ENCODE peak calls at places on chromosomes 3 and 15, in six cellular contexts. Q is mammary epithelial cell, O is psoas muscle, H is sigmoid colon, P is lower lobe of right lung, G is aorta. C is an unnamed sample.

GRCh38 chr3:33658971-33659848 is 58.8 kb downstream of the CLASP2 start:
- DNase-seq in H (peak), G (peak), Q (peak), P (peak), O (peak), C (peak)

GRCh38 chr15:72740202-72740601 is 43.4 kb downstream of the ADPGK start:
- DNase-seq in P (no peak), H (no peak), Q (no peak), G (no peak), O (no peak), C (peak)

GRCh38 chr3:125146601-125147490 is 65.7 kb downstream of the SLC12A8 start:
- DNase-seq in O (no peak), Q (no peak), H (peak), P (no peak), G (no peak), C (no peak)

GRCh38 chr3:34276342-34276741 is 477.9 kb downstream of the PDCD6IP start:
- DNase-seq in O (no peak), Q (no peak), H (no peak), P (no peak), G (no peak), C (no peak)

GRCh38 chr3:82927309-82928253 is 1166.1 kb upstream of the GBE1 start:
- DNase-seq in H (no peak), G (no peak), Q (no peak), O (no peak), P (no peak), C (no peak)

GRCh38 chr3:188400494-188401243 is 246.7 kb downstream of the LPP start:
- DNase-seq in O (no peak), G (no peak), P (no peak), Q (no peak), H (no peak), C (no peak)

GRCh38 chr15:94164202-94164807 is 67.1 kb upstream of the MCTP2 start:
- DNase-seq in Q (peak), O (peak), H (no peak), G (no peak), P (no peak), C (peak)

GRCh38 chr3:17459470-17459993 is 282.9 kb downstream of the TBC1D5 start:
- DNase-seq in H (no peak), Q (no peak), O (no peak), P (no peak), G (no peak), C (no peak)

GRCh38 chr3:157335677-157336076 is 101.0 kb upstream of the PTX3 start:
- DNase-seq in G (no peak), H (no peak), P (no peak), O (no peak), Q (no peak), C (no peak)

GRCh38 chr3:21477896-21478295 is 273.1 kb downstream of the ZNF385D start:
- DNase-seq in H (no peak), Q (no peak), P (no peak), O (no peak), G (no peak), C (no peak)

GRCh38 chr3:178231645-178232044 is 304.6 kb upstream of the KCNMB2 start:
- DNase-seq in H (no peak), P (no peak), G (no peak), O (no peak), Q (no peak), C (no peak)

GRCh38 chr15:49282366-49282765 is 112.3 kb downstream of the GALK2 start:
- DNase-seq in H (no peak), G (no peak), Q (no peak), O (no peak), P (no peak), C (no peak)

GRCh38 chr15:79195802-79196201 is 86.7 kb upstream of the ANKRD34C start:
- DNase-seq in G (no peak), P (no peak), Q (no peak), O (no peak), H (no peak), C (no peak)

GRCh38 chr15:88908697-88909621 is 4.2 kb downstream of the MFGE8 start:
- DNase-seq in O (no peak), G (no peak), Q (no peak), P (no peak), H (peak), C (no peak)

GRCh38 chr3:157131861-157132260 is 28.1 kb downstream of the CCNL1 start:
- DNase-seq in Q (peak), G (no peak), H (no peak), O (no peak), P (no peak), C (no peak)

GRCh38 chr3:9008550-9009255 is 45.4 kb upstream of the RAD18 start:
- DNase-seq in Q (peak), P (no peak), H (no peak), O (no peak), G (no peak), C (no peak)

GRCh38 chr3:81451611-81452010 is 309.8 kb downstream of the GBE1 start:
- DNase-seq in Q (peak), O (no peak), P (no peak), G (no peak), H (no peak), C (no peak)

GRCh38 chr3:112392393-112393359 is 59.7 kb downstream of the CD200 start:
- DNase-seq in Q (no peak), H (no peak), P (no peak), O (no peak), G (no peak), C (no peak)

GRCh38 chr3:188507244-188507720 is 353.3 kb downstream of the LPP start:
- DNase-seq in Q (peak), G (no peak), H (no peak), O (no peak), P (peak), C (no peak)

GRCh38 chr15:75145027-75145841 is 56.4 kb upstream of the C15orf39 start:
- DNase-seq in G (no peak), Q (no peak), H (no peak), P (no peak), O (no peak), C (no peak)

GRCh38 chr3:151871639-151872468 is 1.6 kb upstream of the SUCNR1 start:
- DNase-seq in G (no peak), O (no peak), P (no peak), H (no peak), Q (no peak), C (no peak)

GRCh38 chr3:40079845-40080240 is 229.7 kb upstream of the EIF1B start:
- DNase-seq in G (no peak), Q (no peak), H (no peak), P (no peak), O (no peak), C (no peak)

GRCh38 chr3:34012102-34012461 is 213.7 kb downstream of the PDCD6IP start:
- DNase-seq in O (no peak), P (no peak), G (no peak), H (no peak), Q (peak), C (no peak)

GRCh38 chr3:98333989-98334606 is 19.6 kb upstream of the OR5K4 start:
- DNase-seq in O (no peak), H (no peak), P (no peak), G (no peak), Q (peak), C (no peak)

GRCh38 chr15:37112171-37112570 is 11.8 kb upstream of the MEIS2 start:
- DNase-seq in Q (no peak), H (peak), P (no peak), O (no peak), G (no peak), C (no peak)

GRCh38 chr3:31043184-31043819 is 148.8 kb upstream of the GADL1 start:
- DNase-seq in H (no peak), O (no peak), G (no peak), P (no peak), Q (peak), C (no peak)

GRCh38 chr3:154137036-154137435 is 15.8 kb downstream of the ARHGEF26 start:
- DNase-seq in Q (no peak), O (no peak), P (no peak), H (no peak), G (no peak), C (no peak)

GRCh38 chr3:43177092-43177491 is 71.2 kb upstream of the POMGNT2 start:
- DNase-seq in O (no peak), H (no peak), G (no peak), P (no peak), Q (no peak), C (no peak)

GRCh38 chr3:20023663-20024417 is 11.8 kb upstream of the PP2D1 start:
- DNase-seq in P (no peak), G (no peak), H (peak), Q (no peak), O (no peak), C (no peak)

GRCh38 chr15:22851513-22851912 is 13.0 kb downstream of the NIPA2 start:
- DNase-seq in G (no peak), Q (no peak), P (no peak), O (no peak), H (no peak), C (no peak)

GRCh38 chr3:111989061-111989678 is 9.6 kb upstream of the TAGLN3 start:
- DNase-seq in O (no peak), Q (peak), G (no peak), H (no peak), P (no peak), C (peak)

GRCh38 chr3:10164546-10165393 is at the start of gene IRAK2:
- DNase-seq in G (peak), O (peak), P (peak), Q (peak), H (peak), C (peak)

GRCh38 chr3:129025108-129025507 is 24.0 kb downstream of the EFCC1 start:
- DNase-seq in O (no peak), H (peak), P (no peak), Q (no peak), G (peak), C (no peak)

GRCh38 chr15:84942456-84942855 is 39.2 kb upstream of the PDE8A start:
- DNase-seq in P (no peak), H (peak), O (no peak), G (no peak), Q (no peak), C (no peak)

GRCh38 chr3:127214990-127215389 is 22.1 kb downstream of the PRR23E start:
- DNase-seq in O (no peak), P (no peak), Q (no peak), G (no peak), H (no peak), C (no peak)

GRCh38 chr15:59199775-59200465 is 6.7 kb upstream of the LDHAL6B start:
- DNase-seq in H (no peak), G (no peak), Q (peak), O (no peak), P (no peak), C (no peak)

GRCh38 chr3:177459397-177459796 is 262.1 kb upstream of the TBL1XR1 start:
- DNase-seq in H (no peak), Q (no peak), G (no peak), P (no peak), O (no peak), C (no peak)

GRCh38 chr15:89888214-89888804 is 5.5 kb downstream of the AP3S2 start:
- DNase-seq in O (no peak), P (no peak), Q (peak), G (no peak), H (no peak), C (no peak)

GRCh38 chr3:181457756-181458155 is 254.0 kb upstream of the SOX2 start:
- DNase-seq in H (no peak), P (no peak), O (no peak), G (no peak), Q (no peak), C (no peak)

DNA sequence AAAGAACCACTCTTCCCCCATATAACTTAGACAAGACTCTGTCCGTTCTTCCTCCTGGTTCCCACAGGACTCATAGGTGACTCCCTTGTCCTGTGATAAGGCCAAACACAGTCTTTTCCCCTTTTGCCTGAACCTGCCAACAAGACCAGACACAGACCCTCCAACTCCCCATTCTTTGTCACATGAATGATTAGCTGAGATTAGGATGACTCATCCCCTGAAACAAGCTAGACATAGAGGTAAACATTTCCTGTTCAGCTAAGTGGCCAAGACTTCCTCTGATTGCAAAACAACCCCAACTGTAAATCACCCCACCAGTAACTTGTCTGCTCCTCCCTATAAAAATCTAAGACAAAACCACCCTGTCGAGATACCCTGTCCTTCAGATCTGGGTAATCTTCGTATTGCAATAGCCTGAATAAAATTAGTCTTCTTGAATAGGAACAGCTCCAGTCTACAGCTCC is 11.4 kb upstream of the HTR3E start:
- DNase-seq in O (no peak), H (no peak), P (no peak), Q (peak), G (no peak), C (no peak)
- H3K27ac ChIP-seq in O (no peak), H (no peak), P (no peak), Q (no peak), G (no peak), C (no peak)

GRCh38 chr15:81032355-81032754 is 31.6 kb downstream of the TLNRD1 start:
- DNase-seq in Q (no peak), G (no peak), O (no peak), H (no peak), P (no peak), C (no peak)

GRCh38 chr15:81030368-81030739 is 29.6 kb downstream of the TLNRD1 start:
- DNase-seq in G (no peak), O (no peak), Q (no peak), H (no peak), P (no peak), C (no peak)

GRCh38 chr15:81032818-81033217 is 32.1 kb downstream of the TLNRD1 start:
- DNase-seq in P (no peak), G (no peak), Q (no peak), O (no peak), H (no peak), C (no peak)

GRCh38 chr15:81029416-81030367 is 29.0 kb downstream of the TLNRD1 start:
- DNase-seq in O (no peak), Q (peak), H (no peak), G (no peak), P (no peak), C (no peak)

GRCh38 chr15:81031203-81031602 is 30.5 kb downstream of the TLNRD1 start:
- DNase-seq in P (no peak), H (no peak), Q (no peak), G (no peak), O (no peak), C (no peak)
- H3K27ac ChIP-seq in P (no peak), H (no peak), Q (no peak), G (no peak), O (no peak), C (no peak)

GRCh38 chr3:100163787-100164186 is 49.5 kb upstream of the FILIP1L start:
- DNase-seq in H (no peak), G (no peak), Q (no peak), O (no peak), P (no peak), C (no peak)

GRCh38 chr3:100160516-100160915 is 46.2 kb upstream of the FILIP1L start:
- DNase-seq in Q (no peak), P (no peak), H (no peak), G (no peak), O (no peak), C (no peak)

GRCh38 chr3:100169186-100169585 is 54.9 kb upstream of the FILIP1L start:
- DNase-seq in G (no peak), H (no peak), O (peak), Q (no peak), P (no peak), C (no peak)

GRCh38 chr3:100165926-100166550 is 51.7 kb upstream of the FILIP1L start:
- DNase-seq in O (no peak), G (no peak), Q (no peak), P (no peak), H (no peak), C (no peak)

GRCh38 chr3:100164730-100165129 is 50.4 kb upstream of the FILIP1L start:
- DNase-seq in G (no peak), Q (no peak), H (no peak), P (no peak), O (no peak), C (no peak)
- H3K27ac ChIP-seq in G (peak), Q (no peak), H (no peak), P (no peak), O (peak), C (no peak)

GRCh38 chr3:69472093-69472492 is 86.2 kb upstream of the FRMD4B start:
- DNase-seq in P (no peak), O (no peak), H (no peak), G (no peak), Q (no peak), C (no peak)
- H3K27ac ChIP-seq in P (no peak), O (no peak), H (no peak), G (no peak), Q (no peak), C (no peak)

GRCh38 chr15:57171414-57171813 is 204.9 kb upstream of the CGNL1 start:
- DNase-seq in P (no peak), Q (no peak), G (no peak), H (no peak), O (no peak), C (no peak)
- H3K27ac ChIP-seq in P (no peak), Q (no peak), G (no peak), H (no peak), O (no peak), C (no peak)

C was measured in CD4-positive, alpha-beta memory T cell.